ENCODE peak calls at places on chromosomes 3 and 15, in nine cellular contexts. A, G, V, S, J, Y, M, F and L are unnamed samples.

GRCh38 chr3:46829699-46830208 is 33.5 kb downstream of the MYL3 start:
- DNase-seq in A (no peak), G (no peak), V (no peak), S (no peak), J (no peak), Y (no peak), M (no peak), F (no peak), L (no peak)

GRCh38 chr15:91065505-91065904 is 34.6 kb upstream of the SV2B start:
- DNase-seq in A (no peak), G (no peak), V (no peak), S (no peak), J (no peak), Y (no peak), M (no peak), F (no peak), L (no peak)

GRCh38 chr3:172635588-172635987 is 75.3 kb downstream of the NCEH1 start:
- DNase-seq in A (no peak), G (no peak), V (no peak), S (no peak), J (no peak), Y (no peak), M (no peak), F (no peak), L (no peak)

GRCh38 chr15:81295466-81296145 is 28.3 kb downstream of the STARD5 start:
- DNase-seq in A (no peak), G (no peak), V (peak), S (no peak), J (no peak), Y (no peak), M (no peak), F (no peak), L (no peak)

GRCh38 chr3:194690501-194691372 is 5.1 kb downstream of the FAM43A start:
- DNase-seq in A (no peak), G (no peak), V (no peak), S (peak), J (no peak), Y (no peak), M (no peak), F (no peak), L (peak)

GRCh38 chr3:76652524-76652923 is 387.4 kb upstream of the ROBO2 start:
- DNase-seq in A (no peak), G (no peak), V (no peak), S (no peak), J (no peak), Y (no peak), M (no peak), F (no peak), L (no peak)

GRCh38 chr3:34357461-34357860 is 559.0 kb downstream of the PDCD6IP start:
- DNase-seq in A (no peak), G (no peak), V (no peak), S (no peak), J (no peak), Y (no peak), M (no peak), F (no peak), L (no peak)

GRCh38 chr3:27290760-27291159 is 78.4 kb downstream of the NEK10 start:
- DNase-seq in A (no peak), G (no peak), V (peak), S (no peak), J (no peak), Y (no peak), M (no peak), F (no peak), L (no peak)

GRCh38 chr3:99315896-99316295 is 322.5 kb upstream of the COL8A1 start:
- DNase-seq in A (no peak), G (no peak), V (no peak), S (no peak), J (no peak), Y (no peak), M (no peak), F (no peak), L (no peak)

GRCh38 chr15:100092034-100092433 is 249.7 kb downstream of the ADAMTS17 start:
- DNase-seq in A (no peak), G (no peak), V (no peak), S (no peak), J (no peak), Y (peak), M (no peak), F (no peak), L (no peak)

GRCh38 chr15:51874751-51875644 is 45.5 kb downstream of the TMOD3 start:
- DNase-seq in A (peak), G (peak), V (peak), S (peak), J (peak), Y (no peak), M (no peak), F (no peak), L (peak)

GRCh38 chr3:143521803-143522202 is 326.5 kb downstream of the SLC9A9 start:
- DNase-seq in A (no peak), G (no peak), V (no peak), S (no peak), J (no peak), Y (no peak), M (no peak), F (no peak), L (no peak)

GRCh38 chr15:74042603-74043424 is 39.5 kb downstream of the GOLGA6A start:
- DNase-seq in A (no peak), G (no peak), V (no peak), S (no peak), J (no peak), Y (no peak), M (no peak), F (no peak), L (no peak)

GRCh38 chr3:74500257-74500656 is 114.2 kb downstream of the CNTN3 start:
- DNase-seq in A (no peak), G (no peak), V (peak), S (peak), J (no peak), Y (no peak), M (no peak), F (no peak), L (no peak)

GRCh38 chr3:2198880-2199279 is 100.2 kb downstream of the CNTN4 start:
- DNase-seq in A (no peak), G (no peak), V (no peak), S (no peak), J (no peak), Y (no peak), M (no peak), F (no peak), L (no peak)

GRCh38 chr3:183430325-183430957 is 2.0 kb upstream of the MCF2L2 start:
- DNase-seq in A (no peak), G (no peak), V (no peak), S (no peak), J (no peak), Y (no peak), M (no peak), F (no peak), L (no peak)

GRCh38 chr3:18649666-18650363 is 224.7 kb upstream of the SATB1 start:
- DNase-seq in A (no peak), G (no peak), V (no peak), S (no peak), J (no peak), Y (no peak), M (no peak), F (no peak), L (no peak)

GRCh38 chr15:98799461-98799971 is 151.2 kb downstream of the IGF1R start:
- DNase-seq in A (peak), G (no peak), V (peak), S (no peak), J (peak), Y (no peak), M (no peak), F (no peak), L (no peak)

GRCh38 chr15:66588971-66589370 is 23.2 kb upstream of the LCTL start:
- DNase-seq in A (no peak), G (no peak), V (no peak), S (no peak), J (no peak), Y (no peak), M (no peak), F (no peak), L (no peak)

GRCh38 chr3:62248831-62249776 is 124.2 kb downstream of the FEZF2 start:
- DNase-seq in A (no peak), G (no peak), V (no peak), S (no peak), J (no peak), Y (peak), M (no peak), F (no peak), L (no peak)

GRCh38 chr3:164460851-164461250 is 617.4 kb downstream of the SI start:
- DNase-seq in A (peak), G (no peak), V (peak), S (no peak), J (no peak), Y (no peak), M (no peak), F (no peak), L (no peak)

GRCh38 chr15:91102546-91103330 is 2.7 kb downstream of the SV2B start:
- DNase-seq in A (no peak), G (no peak), V (no peak), S (no peak), J (no peak), Y (no peak), M (no peak), F (no peak), L (no peak)

GRCh38 chr15:48681274-48681840 is 35.8 kb upstream of the FBN1 start:
- DNase-seq in A (peak), G (no peak), V (peak), S (peak), J (no peak), Y (no peak), M (no peak), F (no peak), L (no peak)

GRCh38 chr3:125053304-125053699 is 2.5 kb downstream of the HEG1 start:
- DNase-seq in A (no peak), G (no peak), V (no peak), S (no peak), J (no peak), Y (no peak), M (no peak), F (no peak), L (no peak)

GRCh38 chr3:125054436-125055164 is 1.2 kb downstream of the HEG1 start:
- DNase-seq in A (peak), G (no peak), V (peak), S (peak), J (peak), Y (no peak), M (no peak), F (no peak), L (no peak)

GRCh38 chr3:125051715-125052581 is 3.8 kb downstream of the HEG1 start:
- DNase-seq in A (peak), G (peak), V (peak), S (peak), J (no peak), Y (no peak), M (no peak), F (peak), L (no peak)

GRCh38 chr3:125051205-125051604 is 4.6 kb downstream of the HEG1 start:
- DNase-seq in A (no peak), G (no peak), V (no peak), S (no peak), J (no peak), Y (no peak), M (no peak), F (no peak), L (no peak)

GRCh38 chr3:125052671-125053303 is 3.0 kb downstream of the HEG1 start:
- DNase-seq in A (peak), G (no peak), V (peak), S (peak), J (no peak), Y (no peak), M (no peak), F (no peak), L (no peak)
- H3K4me3 ChIP-seq in A (no peak), G (peak), V (peak), S (peak), J (no peak), Y (peak), M (peak), F (peak), L (peak)

GRCh38 chr3:100463002-100463401 is 29.4 kb upstream of the TMEM45A start:
- DNase-seq in A (peak), G (no peak), V (peak), S (peak), J (peak), Y (no peak), M (peak), F (no peak), L (no peak)
- H3K4me3 ChIP-seq in A (no peak), G (no peak), V (no peak), S (no peak), J (no peak), Y (no peak), M (no peak), F (no peak), L (no peak)

GRCh38 chr3:24410861-24411260 is 83.8 kb downstream of the THRB start:
- DNase-seq in A (no peak), G (no peak), V (no peak), S (no peak), J (no peak), Y (no peak), M (no peak), F (no peak), L (no peak)
- H3K4me3 ChIP-seq in A (no peak), G (no peak), V (no peak), S (no peak), J (no peak), Y (no peak), M (no peak), F (no peak), L (no peak)

GRCh38 chr3:13072239-13073041 is 789 bp downstream of the IQSEC1 start:
- DNase-seq in A (no peak), G (no peak), V (no peak), S (no peak), J (no peak), Y (no peak), M (no peak), F (no peak), L (peak)
- H3K4me3 ChIP-seq in A (no peak), G (no peak), V (no peak), S (no peak), J (no peak), Y (no peak), M (no peak), F (no peak), L (peak)

GRCh38 chr15:77143606-77144005 is 72.7 kb upstream of the TSPAN3 start:
- DNase-seq in A (peak), G (no peak), V (no peak), S (peak), J (no peak), Y (no peak), M (no peak), F (no peak), L (no peak)
- H3K4me3 ChIP-seq in A (no peak), G (no peak), V (no peak), S (no peak), J (no peak), Y (no peak), M (no peak), F (no peak), L (no peak)

GRCh38 chr3:132407025-132407424 is 10.3 kb upstream of the DNAJC13 start:
- DNase-seq in A (no peak), G (no peak), V (no peak), S (no peak), J (no peak), Y (no peak), M (no peak), F (no peak), L (no peak)

GRCh38 chr3:132405188-132405587 is 12.1 kb upstream of the DNAJC13 start:
- DNase-seq in A (no peak), G (no peak), V (peak), S (peak), J (no peak), Y (no peak), M (no peak), F (no peak), L (no peak)

GRCh38 chr3:132405609-132406299 is 11.5 kb upstream of the DNAJC13 start:
- DNase-seq in A (no peak), G (no peak), V (peak), S (peak), J (no peak), Y (no peak), M (no peak), F (no peak), L (no peak)

GRCh38 chr3:132404276-132404675 is 13.0 kb upstream of the DNAJC13 start:
- DNase-seq in A (peak), G (no peak), V (no peak), S (peak), J (no peak), Y (no peak), M (no peak), F (no peak), L (no peak)

DNA sequence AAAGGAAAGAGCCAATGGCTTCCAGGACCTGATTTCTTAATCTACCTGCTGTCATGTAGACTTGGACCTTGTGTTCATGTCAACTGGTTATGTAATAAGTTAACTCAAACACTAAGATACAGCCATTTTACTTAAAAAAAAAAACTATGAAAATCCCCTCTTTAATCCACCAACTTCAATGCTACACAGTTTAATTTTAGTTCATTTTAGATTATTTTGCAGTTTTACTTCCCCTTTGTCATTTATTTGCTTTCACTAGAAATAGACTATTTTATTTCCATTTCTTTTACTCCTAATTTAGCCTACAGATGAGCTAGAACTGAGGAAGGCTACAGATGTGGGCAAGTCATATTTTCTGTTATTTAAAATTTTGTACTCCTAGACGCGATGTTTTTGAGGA is 10.7 kb upstream of the DNAJC13 start:
- DNase-seq in A (no peak), G (no peak), V (no peak), S (no peak), J (no peak), Y (no peak), M (no peak), F (no peak), L (no peak)
- H3K4me3 ChIP-seq in A (no peak), G (no peak), V (no peak), S (no peak), J (no peak), Y (no peak), M (no peak), F (no peak), L (no peak)